ENCODE peak calls at places on chromosomes 1 and 21, in five cellular contexts. F is prostate gland, I is fibroblast of pulmonary artery, T is esophagus squamous epithelium, S is H9. C is an unnamed sample.
A peak's percentile ranks its signal among the peaks of the same experiment; 100 is the strongest.

GRCh38 chr1:94011709-94012590 is 102.7 kb upstream of the GCLM start:
- DNase-seq in F (no peak), I (no peak), T (no peak), S (no peak), C (no peak)

GRCh38 chr1:11893907-11894251 is 32.3 kb downstream of the KIAA2013 start:
- DNase-seq in F (peak; percentile 37), I (peak; percentile 51), T (no peak), S (peak; percentile 83), C (peak; percentile 63)

GRCh38 chr1:25875856-25876692 is 566 bp upstream of the PAQR7 start:
- DNase-seq in F (peak; percentile 28), I (no peak), T (no peak), S (peak; percentile 76), C (no peak)

GRCh38 chr1:236615399-236616148 is 11.3 kb upstream of the HEATR1 start:
- DNase-seq in F (no peak), I (no peak), T (no peak), S (no peak), C (no peak)

GRCh38 chr21:43191521-43191920 is 22.7 kb downstream of the CRYAA start:
- DNase-seq in F (no peak), I (no peak), T (no peak), S (peak; percentile 23), C (no peak)

GRCh38 chr1:49051647-49052046 is 275.0 kb upstream of the BEND5 start:
- DNase-seq in F (no peak), I (no peak), T (no peak), S (no peak), C (no peak)

GRCh38 chr1:231727171-231727570 is 100.6 kb downstream of the DISC1 start:
- DNase-seq in F (no peak), I (no peak), T (no peak), S (no peak), C (no peak)

GRCh38 chr1:39195166-39196111 is 9.1 kb upstream of the MACF1 start:
- DNase-seq in F (no peak), I (no peak), T (no peak), S (no peak), C (no peak)

GRCh38 chr1:168019407-168019806 is 82.5 kb upstream of the MPC2 start:
- DNase-seq in F (no peak), I (no peak), T (no peak), S (no peak), C (no peak)

GRCh38 chr1:245860681-245861552 is 646.2 kb downstream of the SMYD3 start:
- DNase-seq in F (no peak), I (peak; percentile 88), T (no peak), S (no peak), C (peak; percentile 50)

GRCh38 chr1:92752719-92753118 is 32.2 kb downstream of the EVI5 start:
- DNase-seq in F (no peak), I (no peak), T (no peak), S (no peak), C (no peak)

GRCh38 chr21:41280115-41280919 is 36.3 kb upstream of the FAM3B start:
- DNase-seq in F (no peak), I (peak; percentile 74), T (no peak), S (no peak), C (no peak)

GRCh38 chr21:37338671-37339526 is 27.7 kb upstream of the DYRK1A start:
- DNase-seq in F (no peak), I (peak; percentile 97), T (no peak), S (no peak), C (peak; percentile 96)

GRCh38 chr1:244917271-244917670 is 52.9 kb upstream of the HNRNPU start:
- DNase-seq in F (no peak), I (no peak), T (no peak), S (no peak), C (no peak)

GRCh38 chr21:35178812-35179211 is 129.7 kb upstream of the RUNX1 start:
- DNase-seq in F (no peak), I (no peak), T (no peak), S (no peak), C (no peak)

GRCh38 chr1:153928776-153929432 is 6.1 kb upstream of the GATAD2B start:
- DNase-seq in F (no peak), I (peak; percentile 21), T (no peak), S (no peak), C (no peak)

GRCh38 chr1:47534417-47534816 is 96.6 kb downstream of the FOXD2 start:
- DNase-seq in F (no peak), I (no peak), T (no peak), S (no peak), C (no peak)

GRCh38 chr21:38234395-38235142 is 22.2 kb upstream of the KCNJ15 start:
- DNase-seq in F (peak; percentile 93), I (no peak), T (no peak), S (no peak), C (peak; percentile 71)

GRCh38 chr1:183571678-183572268 is 18.5 kb downstream of the NCF2 start:
- DNase-seq in F (no peak), I (no peak), T (no peak), S (no peak), C (no peak)

GRCh38 chr1:95321516-95321915 is 87.5 kb downstream of the RWDD3 start:
- DNase-seq in F (no peak), I (no peak), T (no peak), S (no peak), C (no peak)

GRCh38 chr1:117147856-117148588 is 26.5 kb upstream of the TRIM45 start:
- DNase-seq in F (peak; percentile 35), I (peak; percentile 71), T (no peak), S (no peak), C (peak; percentile 84)

GRCh38 chr1:17110555-17110926 is 8.7 kb downstream of the PADI2 start:
- DNase-seq in F (no peak), I (no peak), T (no peak), S (no peak), C (no peak)

GRCh38 chr1:229420765-229421164 is 13.1 kb downstream of the ACTA1 start:
- DNase-seq in F (no peak), I (no peak), T (no peak), S (peak; percentile 33), C (peak; percentile 64)

GRCh38 chr1:3469849-3470649 is 15.6 kb downstream of the ARHGEF16 start:
- DNase-seq in F (no peak), I (no peak), T (no peak), S (no peak), C (no peak)

GRCh38 chr1:3472088-3472850 is 17.8 kb downstream of the ARHGEF16 start:
- DNase-seq in F (no peak), I (no peak), T (no peak), S (no peak), C (no peak)

GRCh38 chr1:3472906-3473305 is 18.4 kb downstream of the ARHGEF16 start:
- DNase-seq in F (no peak), I (no peak), T (no peak), S (no peak), C (no peak)

GRCh38 chr1:3470650-3471355 is 16.3 kb downstream of the ARHGEF16 start:
- DNase-seq in F (no peak), I (no peak), T (no peak), S (no peak), C (no peak)

DNA sequence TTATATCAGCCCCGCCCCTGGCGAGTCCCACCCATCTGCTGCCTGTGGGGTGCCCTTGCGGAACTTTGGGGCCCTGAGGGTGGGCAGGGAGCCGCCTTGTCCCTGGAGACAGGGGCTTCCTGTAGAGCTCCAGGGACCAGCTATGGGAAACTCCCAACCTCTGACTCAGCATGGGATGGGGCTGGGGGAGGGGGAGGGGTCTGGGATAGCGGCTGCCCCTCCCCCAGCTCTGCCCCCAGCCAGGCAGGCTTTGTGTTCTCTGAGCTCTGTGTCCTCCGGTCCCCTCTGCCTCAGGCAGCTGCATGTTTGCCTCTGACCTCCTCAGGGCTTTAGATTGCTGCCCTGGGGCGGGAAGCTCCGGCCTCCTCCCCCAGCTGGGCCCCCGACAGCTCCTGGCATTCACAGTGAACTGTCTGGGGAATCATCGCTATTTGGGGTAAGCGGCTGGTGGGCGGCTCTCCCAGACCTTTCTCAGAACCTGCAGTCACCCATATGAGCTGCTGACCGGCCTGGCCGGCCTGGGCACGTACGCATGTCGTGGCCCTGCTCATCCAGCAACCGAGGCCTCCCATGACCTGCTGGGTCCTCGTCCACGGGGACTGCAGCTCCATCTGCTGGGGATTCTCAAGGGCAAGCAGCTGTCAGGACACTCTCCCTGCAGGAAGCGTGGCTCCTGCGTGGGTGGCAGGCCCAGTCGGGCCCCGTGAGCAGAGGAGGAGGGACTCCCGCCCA is 17.1 kb downstream of the ARHGEF16 start:
- DNase-seq in F (no peak), I (peak; percentile 64), T (no peak), S (peak; percentile 93), C (peak; percentile 53)
- TF ChIP-seq CTCF in F (peak; percentile 56), I (peak; percentile 47), T (no peak), S (peak; percentile 60), C (peak; percentile 29)

GRCh38 chr1:181079920-181080319 is 8.6 kb upstream of the IER5 start:
- DNase-seq in F (no peak), I (no peak), T (no peak), S (no peak), C (no peak)
- TF ChIP-seq CTCF in F (no peak), I (no peak), T (no peak), S (no peak), C (no peak)

DNA sequence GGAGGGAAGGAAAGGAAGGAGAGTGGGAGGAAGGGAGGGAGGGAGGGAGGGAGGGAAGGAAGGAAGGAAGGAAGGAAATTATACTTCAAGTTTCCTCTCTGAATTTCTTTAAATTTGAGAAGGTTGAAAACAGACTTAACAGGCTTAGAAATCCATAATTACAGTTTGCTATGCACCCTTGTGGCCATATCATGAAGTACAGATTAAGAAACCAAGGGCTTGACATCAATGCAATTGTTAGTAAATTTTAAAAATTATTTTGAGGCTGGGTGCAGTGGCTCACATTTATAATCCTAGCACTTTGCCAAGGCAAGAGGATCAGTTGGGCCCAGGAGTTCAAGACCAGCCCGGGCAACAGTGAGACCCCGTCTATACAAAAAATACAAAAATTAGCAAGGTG is 14.4 kb downstream of the ANP32E start:
- DNase-seq in F (no peak), I (peak; percentile 53), T (no peak), S (no peak), C (peak; percentile 38)
- TF ChIP-seq CTCF in F (peak; percentile 29), I (peak; percentile 52), T (no peak), S (peak; percentile 53), C (peak; percentile 43)

GRCh38 chr1:27009601-27010197 is 3.0 kb downstream of the TENT5B start:
- DNase-seq in F (peak; percentile 81), I (no peak), T (no peak), S (no peak), C (peak; percentile 89)
- TF ChIP-seq CTCF in F (peak; percentile 30), I (no peak), T (no peak), S (no peak), C (no peak)

GRCh38 chr1:114741963-114742746 is 15.6 kb downstream of the CSDE1 start:
- DNase-seq in F (no peak), I (no peak), T (no peak), S (no peak), C (no peak)

GRCh38 chr1:114735479-114735878 is 18.9 kb upstream of the NRAS start:
- DNase-seq in F (no peak), I (no peak), T (no peak), S (no peak), C (no peak)

GRCh38 chr1:114740331-114740730 is 17.5 kb downstream of the CSDE1 start:
- DNase-seq in F (no peak), I (no peak), T (no peak), S (no peak), C (no peak)

DNA sequence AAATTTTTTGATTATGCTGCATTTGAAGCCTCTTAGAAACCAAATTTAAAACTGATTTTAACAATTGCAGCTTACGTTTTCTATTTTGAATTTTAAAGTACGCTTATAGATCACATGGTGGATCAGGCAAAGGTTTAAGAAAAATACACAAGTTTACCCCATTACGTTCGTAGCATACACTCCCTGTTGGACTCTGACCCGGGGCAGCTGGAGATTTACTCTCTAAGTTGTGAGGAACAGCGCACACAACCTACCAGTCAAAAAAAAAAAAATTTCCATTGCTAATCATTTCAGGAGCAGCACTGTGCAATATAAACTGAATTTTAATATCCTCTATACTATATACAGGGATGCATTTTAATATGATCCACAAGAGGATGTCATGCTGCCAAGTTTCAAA is 20.5 kb downstream of the CSDE1 start:
- DNase-seq in F (no peak), I (no peak), T (no peak), S (no peak), C (no peak)
- TF ChIP-seq CTCF in F (no peak), I (no peak), T (no peak), S (no peak), C (no peak)

C was measured in MCF 10A.